ENCODE peak calls at places on chromosome 7, in five cellular contexts. One of them, this sample, is unnamed.

GRCh38 chr7:78139335-78139734 is 340.8 kb downstream of the PHTF2 start:
- DNase-seq in nephron progenitor cell: no peak
- DNase-seq in cardiac muscle cell: no peak
- DNase-seq in natural killer cell treated with Interleukin-12 subunit alpha and Interleukin-12 subunit beta and Interleukin-15 and Interleukin-18, amount 100 ng/mL, for 72 hours: no peak
- DNase-seq in KBM-7: no peak
- DNase-seq in this sample: no peak

GRCh38 chr7:107180378-107180777 is 11.6 kb downstream of the HBP1 start:
- DNase-seq in nephron progenitor cell: no peak
- DNase-seq in KBM-7: peak
- DNase-seq in natural killer cell treated with Interleukin-12 subunit alpha and Interleukin-12 subunit beta and Interleukin-15 and Interleukin-18, amount 100 ng/mL, for 72 hours: no peak
- DNase-seq in cardiac muscle cell: peak
- DNase-seq in this sample: no peak

GRCh38 chr7:155380221-155380861 is 77.6 kb upstream of the EN2 start:
- DNase-seq in KBM-7: peak
- DNase-seq in natural killer cell treated with Interleukin-12 subunit alpha and Interleukin-12 subunit beta and Interleukin-15 and Interleukin-18, amount 100 ng/mL, for 72 hours: peak
- DNase-seq in cardiac muscle cell: peak
- DNase-seq in nephron progenitor cell: peak
- DNase-seq in this sample: peak

GRCh38 chr7:129906700-129907099 is 46.1 kb downstream of the UBE2H start:
- DNase-seq in cardiac muscle cell: peak
- DNase-seq in nephron progenitor cell: no peak
- DNase-seq in KBM-7: no peak
- DNase-seq in natural killer cell treated with Interleukin-12 subunit alpha and Interleukin-12 subunit beta and Interleukin-15 and Interleukin-18, amount 100 ng/mL, for 72 hours: no peak
- DNase-seq in this sample: no peak

GRCh38 chr7:41834805-41835694 is 132.2 kb upstream of the INHBA start:
- DNase-seq in cardiac muscle cell: peak
- DNase-seq in nephron progenitor cell: no peak
- DNase-seq in KBM-7: no peak
- DNase-seq in natural killer cell treated with Interleukin-12 subunit alpha and Interleukin-12 subunit beta and Interleukin-15 and Interleukin-18, amount 100 ng/mL, for 72 hours: no peak
- DNase-seq in this sample: no peak

GRCh38 chr7:107850671-107851070 is 40.3 kb upstream of the DLD start:
- DNase-seq in KBM-7: no peak
- DNase-seq in cardiac muscle cell: peak
- DNase-seq in nephron progenitor cell: no peak
- DNase-seq in natural killer cell treated with Interleukin-12 subunit alpha and Interleukin-12 subunit beta and Interleukin-15 and Interleukin-18, amount 100 ng/mL, for 72 hours: no peak
- DNase-seq in this sample: no peak

GRCh38 chr7:28378574-28379149 is 33.7 kb upstream of the CREB5 start:
- DNase-seq in cardiac muscle cell: no peak
- DNase-seq in KBM-7: no peak
- DNase-seq in nephron progenitor cell: no peak
- DNase-seq in natural killer cell treated with Interleukin-12 subunit alpha and Interleukin-12 subunit beta and Interleukin-15 and Interleukin-18, amount 100 ng/mL, for 72 hours: no peak
- DNase-seq in this sample: no peak

GRCh38 chr7:99393363-99394187 is 14.8 kb downstream of the PDAP1 start:
- DNase-seq in KBM-7: no peak
- DNase-seq in nephron progenitor cell: peak
- DNase-seq in natural killer cell treated with Interleukin-12 subunit alpha and Interleukin-12 subunit beta and Interleukin-15 and Interleukin-18, amount 100 ng/mL, for 72 hours: no peak
- DNase-seq in cardiac muscle cell: no peak
- DNase-seq in this sample: no peak

GRCh38 chr7:139657749-139658148 is 120.0 kb downstream of the HIPK2 start:
- DNase-seq in nephron progenitor cell: no peak
- DNase-seq in KBM-7: no peak
- DNase-seq in cardiac muscle cell: no peak
- DNase-seq in natural killer cell treated with Interleukin-12 subunit alpha and Interleukin-12 subunit beta and Interleukin-15 and Interleukin-18, amount 100 ng/mL, for 72 hours: no peak
- DNase-seq in this sample: no peak

This sample was measured in Kasumi-1.